ENCODE peak calls at places on chromosomes 11 and 22, in four cellular contexts. O is WTC11, G is HepG2, R is GM12878. C is an unnamed sample.
A peak's percentile ranks its signal among the peaks of the same experiment; 100 is the strongest.

GRCh38 chr11:67410369-67410831 is 5.1 kb upstream of the CARNS1 start:
- DNase-seq in O (no peak), G (no peak), R (no peak), C (no peak)

GRCh38 chr11:36601145-36601544 is 3.1 kb upstream of the RAG2 start:
- DNase-seq in O (no peak), G (no peak), R (no peak), C (no peak)

GRCh38 chr11:65496304-65497140 is 2.3 kb upstream of the MALAT1 start:
- DNase-seq in O (no peak), G (no peak), R (no peak), C (no peak)

GRCh38 chr11:93329936-93330445 is 551 bp upstream of the DEUP1 start:
- DNase-seq in O (peak; percentile 36), G (no peak), R (no peak), C (peak; percentile 46)

GRCh38 chr11:43779306-43779705 is 98.8 kb downstream of the HSD17B12 start:
- DNase-seq in O (no peak), G (no peak), R (no peak), C (no peak)

GRCh38 chr22:31272522-31273446 is 19.5 kb downstream of the PIK3IP1 start:
- DNase-seq in O (peak; percentile 67), G (peak; percentile 52), R (no peak), C (peak; percentile 26)

GRCh38 chr11:54944211-54944610 is 237.6 kb downstream of the OR4A5 start:
- DNase-seq in O (no peak), G (no peak), R (no peak), C (no peak)

GRCh38 chr11:17643506-17644405 is 75.6 kb upstream of the MYOD1 start:
- DNase-seq in O (no peak), G (no peak), R (no peak), C (no peak)

GRCh38 chr11:111526501-111526900 is 11.9 kb downstream of the HOATZ start:
- DNase-seq in O (no peak), G (no peak), R (no peak), C (no peak)

GRCh38 chr11:44404736-44405395 is 94.9 kb upstream of the ALX4 start:
- DNase-seq in O (no peak), G (no peak), R (no peak), C (no peak)

GRCh38 chr11:10305262-10305963 is 540 bp downstream of the ADM start:
- DNase-seq in O (peak; percentile 40), G (peak; percentile 33), R (no peak), C (no peak)

GRCh38 chr22:32986773-32987050 is 71.5 kb downstream of the SYN3 start:
- DNase-seq in O (no peak), G (no peak), R (no peak), C (no peak)

GRCh38 chr11:131609317-131609716 is 238.9 kb downstream of the NTM start:
- DNase-seq in O (no peak), G (no peak), R (no peak), C (no peak)

GRCh38 chr22:49592780-49593501 is 234.7 kb downstream of the BRD1 start:
- DNase-seq in O (no peak), G (no peak), R (no peak), C (no peak)

GRCh38 chr11:95704865-95705264 is 84.7 kb downstream of the FAM76B start:
- DNase-seq in O (no peak), G (no peak), R (no peak), C (no peak)

GRCh38 chr11:67648140-67648795 is 2.3 kb downstream of the ACY3 start:
- DNase-seq in O (peak; percentile 71), G (peak; percentile 56), R (no peak), C (peak; percentile 53)

GRCh38 chr11:16195659-16196058 is 160.7 kb downstream of the SOX6 start:
- DNase-seq in O (no peak), G (peak; percentile 8), R (no peak), C (no peak)

GRCh38 chr22:37556750-37557149 is 3.5 kb upstream of the CDC42EP1 start:
- DNase-seq in O (no peak), G (no peak), R (no peak), C (no peak)

GRCh38 chr11:130144721-130145327 is 14.8 kb upstream of the ST14 start:
- DNase-seq in O (no peak), G (peak; percentile 69), R (no peak), C (no peak)
- TF ChIP-seq MAX in O (no peak), G (no peak), R (no peak), C (no peak)

GRCh38 chr22:27383896-27384295 is 417.7 kb downstream of the MN1 start:
- DNase-seq in O (no peak), G (no peak), R (no peak), C (no peak)
- TF ChIP-seq TCF7 in O (no peak), G (no peak), R (no peak), C (no peak)

GRCh38 chr11:1482581-1483444 is 3.8 kb downstream of the MOB2 start:
- DNase-seq in O (peak; percentile 42), G (no peak), R (no peak), C (no peak)

GRCh38 chr11:1480555-1481482 is 5.8 kb downstream of the MOB2 start:
- DNase-seq in O (no peak), G (no peak), R (no peak), C (no peak)

GRCh38 chr11:1483445-1483961 is 3.1 kb downstream of the MOB2 start:
- DNase-seq in O (no peak), G (no peak), R (no peak), C (no peak)

GRCh38 chr11:1481483-1481825 is 5.1 kb downstream of the MOB2 start:
- DNase-seq in O (no peak), G (no peak), R (no peak), C (no peak)

GRCh38 chr11:1481861-1482441 is 4.6 kb downstream of the MOB2 start:
- DNase-seq in O (no peak), G (no peak), R (no peak), C (no peak)
- TF ChIP-seq MAX in O (no peak), G (no peak), R (no peak), C (no peak)

GRCh38 chr11:31813961-31814868 is 3.1 kb upstream of the PAX6 start:
- DNase-seq in O (peak; percentile 43), G (no peak), R (no peak), C (no peak)

GRCh38 chr11:31817054-31817620 is 6.0 kb upstream of the PAX6 start:
- DNase-seq in O (peak; percentile 19), G (no peak), R (no peak), C (no peak)

GRCh38 chr11:31817621-31818493 is 6.7 kb upstream of the PAX6 start:
- DNase-seq in O (peak; percentile 76), G (no peak), R (no peak), C (no peak)

GRCh38 chr11:31816467-31817053 is 5.4 kb upstream of the PAX6 start:
- DNase-seq in O (peak; percentile 46), G (no peak), R (no peak), C (peak; percentile 21)

GRCh38 chr11:31815743-31816466 is 4.8 kb upstream of the PAX6 start:
- DNase-seq in O (no peak), G (no peak), R (no peak), C (peak; percentile 45)
- TF ChIP-seq TCF7 in O (no peak), G (no peak), R (no peak), C (no peak)

GRCh38 chr11:1768141-1768469 is 4.4 kb upstream of the CTSD start:
- DNase-seq in O (no peak), G (no peak), R (no peak), C (no peak)

GRCh38 chr11:1766719-1767398 is 3.1 kb upstream of the CTSD start:
- DNase-seq in O (no peak), G (no peak), R (no peak), C (no peak)

GRCh38 chr11:1765871-1766718 is 2.4 kb upstream of the CTSD start:
- DNase-seq in O (peak; percentile 73), G (no peak), R (no peak), C (no peak)

GRCh38 chr11:1770061-1770460 is 6.3 kb upstream of the CTSD start:
- DNase-seq in O (no peak), G (no peak), R (no peak), C (no peak)

GRCh38 chr11:1767399-1768140 is 3.8 kb upstream of the CTSD start:
- DNase-seq in O (no peak), G (no peak), R (no peak), C (no peak)
- TF ChIP-seq MAX in O (no peak), G (no peak), R (no peak), C (no peak)

DNA sequence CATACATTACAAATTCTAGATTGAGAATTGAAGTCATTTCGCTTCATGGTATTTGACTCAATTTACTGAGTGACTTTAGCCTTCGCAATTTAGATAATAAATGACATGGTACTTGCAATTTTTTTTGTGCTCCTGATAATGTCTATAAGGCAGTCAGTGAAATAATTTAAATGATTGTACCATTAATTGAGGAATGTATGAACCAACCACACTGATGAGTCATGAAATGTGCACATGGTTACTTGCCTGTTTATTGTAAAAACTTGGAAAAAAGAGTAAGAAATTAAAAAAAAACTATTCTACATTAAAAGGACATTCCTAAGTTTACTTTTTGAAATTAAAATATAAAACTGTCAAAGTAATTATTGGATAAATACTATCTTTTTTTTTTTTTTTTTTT is 43.3 kb downstream of the DNAJC24 start:
- DNase-seq in O (no peak), G (no peak), R (no peak), C (no peak)
- TF ChIP-seq TCF7 in O (no peak), G (no peak), R (no peak), C (no peak)

GRCh38 chr11:60869451-60869825 is 2.1 kb downstream of the ZP1 start:
- DNase-seq in O (no peak), G (no peak), R (no peak), C (no peak)

GRCh38 chr11:60866911-60867870 is at the start of gene ZP1:
- DNase-seq in O (no peak), G (no peak), R (no peak), C (no peak)

GRCh38 chr11:60870276-60870675 is 2.9 kb downstream of the ZP1 start:
- DNase-seq in O (no peak), G (no peak), R (no peak), C (no peak)

GRCh38 chr11:60867871-60868681 is 734 bp downstream of the ZP1 start:
- DNase-seq in O (no peak), G (no peak), R (no peak), C (no peak)

DNA sequence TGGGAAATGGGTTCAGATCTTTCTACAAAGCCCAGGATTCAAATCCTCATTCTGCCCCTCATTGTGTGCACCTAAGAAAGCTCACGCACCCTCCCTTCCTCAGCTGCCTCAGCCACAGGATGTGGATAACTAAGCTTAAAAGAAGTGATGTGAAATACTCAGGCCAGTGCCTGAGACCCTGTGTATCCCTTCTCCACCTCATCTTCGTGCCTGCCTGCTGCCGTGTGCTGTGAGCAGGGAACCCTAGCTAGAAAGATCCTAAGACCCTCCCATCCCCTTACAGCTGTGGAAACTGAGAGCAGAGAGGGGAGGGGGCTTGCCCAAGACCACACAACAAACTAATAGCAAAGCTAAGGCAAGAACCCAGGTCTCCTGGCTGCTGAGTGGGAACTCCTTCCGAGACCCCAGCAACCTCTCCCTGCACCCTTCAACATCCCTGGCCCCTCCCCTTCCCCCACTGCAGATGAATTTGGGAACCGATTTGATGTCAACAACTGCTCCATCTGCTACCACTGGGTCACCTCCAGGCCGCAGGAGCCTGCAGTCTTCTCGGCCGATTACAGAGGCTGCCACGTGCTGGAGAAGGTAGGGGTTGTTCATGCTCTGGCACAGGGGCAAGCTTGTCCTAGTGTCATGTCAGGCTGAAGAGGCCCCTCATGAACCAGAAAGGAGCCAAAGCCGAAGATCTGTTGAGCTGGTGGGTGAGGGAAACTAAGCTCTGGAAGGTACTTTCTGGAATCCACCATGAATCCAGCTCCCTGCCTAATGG is 1.5 kb downstream of the ZP1 start:
- DNase-seq in O (no peak), G (no peak), R (no peak), C (no peak)
- TF ChIP-seq MAX in O (no peak), G (no peak), R (no peak), C (no peak)

C was measured in K562.